ENCODE peak calls at places on chromosomes 6 and 20, in ten cellular contexts. One of them, this sample, is unnamed.

GRCh38 chr20:37342231-37343177 is 3.4 kb upstream of the SRC start:
- DNase-seq in cardiac fibroblast: no peak
- DNase-seq in omental fat pad: no peak
- DNase-seq in WTC11: no peak
- DNase-seq in psoas muscle: no peak
- DNase-seq in fibroblast of mammary gland: no peak
- DNase-seq in uterus: no peak
- DNase-seq in AG04450: no peak
- DNase-seq in CD8-positive, alpha-beta T cell: no peak
- DNase-seq in ovary: peak; percentile 31
- DNase-seq in this sample: no peak

GRCh38 chr6:82951389-82951788 is 114.3 kb downstream of the UBE3D start:
- DNase-seq in omental fat pad: no peak
- DNase-seq in psoas muscle: no peak
- DNase-seq in uterus: no peak
- DNase-seq in CD8-positive, alpha-beta T cell: no peak
- DNase-seq in AG04450: no peak
- DNase-seq in fibroblast of mammary gland: no peak
- DNase-seq in cardiac fibroblast: no peak
- DNase-seq in ovary: no peak
- DNase-seq in WTC11: no peak
- DNase-seq in this sample: no peak

GRCh38 chr6:10465633-10466499 is 51.0 kb upstream of the TFAP2A start:
- DNase-seq in AG04450: no peak
- DNase-seq in psoas muscle: no peak
- DNase-seq in fibroblast of mammary gland: peak; percentile 2
- DNase-seq in WTC11: peak; percentile 83
- DNase-seq in ovary: no peak
- DNase-seq in CD8-positive, alpha-beta T cell: no peak
- DNase-seq in cardiac fibroblast: peak; percentile 55
- DNase-seq in uterus: no peak
- DNase-seq in omental fat pad: no peak
- DNase-seq in this sample: no peak

GRCh38 chr6:146551545-146551944 is 7.9 kb downstream of the RAB32 start:
- DNase-seq in ovary: no peak
- DNase-seq in fibroblast of mammary gland: peak; percentile 11
- DNase-seq in WTC11: no peak
- DNase-seq in cardiac fibroblast: no peak
- DNase-seq in omental fat pad: no peak
- DNase-seq in CD8-positive, alpha-beta T cell: no peak
- DNase-seq in psoas muscle: no peak
- DNase-seq in uterus: no peak
- DNase-seq in AG04450: no peak
- DNase-seq in this sample: peak; percentile 43

GRCh38 chr6:1461207-1461606 is 71.8 kb downstream of the FOXF2 start:
- DNase-seq in AG04450: no peak
- DNase-seq in psoas muscle: no peak
- DNase-seq in uterus: no peak
- DNase-seq in omental fat pad: no peak
- DNase-seq in WTC11: no peak
- DNase-seq in cardiac fibroblast: peak; percentile 45
- DNase-seq in fibroblast of mammary gland: peak; percentile 68
- DNase-seq in ovary: no peak
- DNase-seq in CD8-positive, alpha-beta T cell: no peak
- DNase-seq in this sample: no peak

GRCh38 chr6:141335889-141336288 is 796.8 kb upstream of the GJE1 start:
- DNase-seq in psoas muscle: no peak
- DNase-seq in ovary: no peak
- DNase-seq in fibroblast of mammary gland: no peak
- DNase-seq in omental fat pad: no peak
- DNase-seq in cardiac fibroblast: no peak
- DNase-seq in uterus: no peak
- DNase-seq in WTC11: no peak
- DNase-seq in CD8-positive, alpha-beta T cell: no peak
- DNase-seq in AG04450: no peak
- DNase-seq in this sample: no peak

GRCh38 chr20:60402209-60403058 is 444.2 kb downstream of the CDH26 start:
- DNase-seq in uterus: no peak
- DNase-seq in WTC11: no peak
- DNase-seq in omental fat pad: no peak
- DNase-seq in ovary: no peak
- DNase-seq in cardiac fibroblast: no peak
- DNase-seq in CD8-positive, alpha-beta T cell: no peak
- DNase-seq in AG04450: no peak
- DNase-seq in fibroblast of mammary gland: no peak
- DNase-seq in psoas muscle: no peak
- DNase-seq in this sample: no peak

GRCh38 chr20:45211569-45212474 is 5.0 kb downstream of the SEMG1 start:
- DNase-seq in ovary: no peak
- DNase-seq in AG04450: no peak
- DNase-seq in cardiac fibroblast: no peak
- DNase-seq in uterus: no peak
- DNase-seq in CD8-positive, alpha-beta T cell: no peak
- DNase-seq in WTC11: no peak
- DNase-seq in fibroblast of mammary gland: no peak
- DNase-seq in omental fat pad: no peak
- DNase-seq in psoas muscle: no peak
- DNase-seq in this sample: no peak

GRCh38 chr6:26173836-26174144 is 86.6 kb downstream of the HFE start:
- DNase-seq in uterus: no peak
- DNase-seq in CD8-positive, alpha-beta T cell: no peak
- DNase-seq in omental fat pad: no peak
- DNase-seq in fibroblast of mammary gland: no peak
- DNase-seq in WTC11: no peak
- DNase-seq in cardiac fibroblast: no peak
- DNase-seq in psoas muscle: no peak
- DNase-seq in AG04450: no peak
- DNase-seq in ovary: no peak
- DNase-seq in this sample: no peak

GRCh38 chr6:32790306-32790705 is 26.5 kb downstream of the HLA-DOB start:
- DNase-seq in uterus: no peak
- DNase-seq in AG04450: no peak
- DNase-seq in cardiac fibroblast: no peak
- DNase-seq in omental fat pad: no peak
- DNase-seq in fibroblast of mammary gland: no peak
- DNase-seq in CD8-positive, alpha-beta T cell: no peak
- DNase-seq in ovary: no peak
- DNase-seq in psoas muscle: no peak
- DNase-seq in WTC11: no peak
- DNase-seq in this sample: no peak

GRCh38 chr6:13522639-13523038 is 35.2 kb upstream of the GFOD1 start:
- DNase-seq in uterus: no peak
- DNase-seq in fibroblast of mammary gland: peak; percentile 72
- DNase-seq in omental fat pad: no peak
- DNase-seq in psoas muscle: no peak
- DNase-seq in WTC11: no peak
- DNase-seq in ovary: no peak
- DNase-seq in CD8-positive, alpha-beta T cell: no peak
- DNase-seq in AG04450: no peak
- DNase-seq in cardiac fibroblast: no peak
- DNase-seq in this sample: no peak

GRCh38 chr20:32460683-32461320 is 102.7 kb downstream of the ASXL1 start:
- DNase-seq in omental fat pad: no peak
- DNase-seq in AG04450: no peak
- DNase-seq in uterus: no peak
- DNase-seq in fibroblast of mammary gland: no peak
- DNase-seq in cardiac fibroblast: no peak
- DNase-seq in ovary: no peak
- DNase-seq in CD8-positive, alpha-beta T cell: no peak
- DNase-seq in WTC11: no peak
- DNase-seq in psoas muscle: no peak
- DNase-seq in this sample: no peak

GRCh38 chr20:41304413-41305079 is 13.0 kb downstream of the ZHX3 start:
- DNase-seq in ovary: no peak
- DNase-seq in WTC11: no peak
- DNase-seq in CD8-positive, alpha-beta T cell: no peak
- DNase-seq in uterus: no peak
- DNase-seq in cardiac fibroblast: no peak
- DNase-seq in AG04450: no peak
- DNase-seq in psoas muscle: no peak
- DNase-seq in fibroblast of mammary gland: peak; percentile 41
- DNase-seq in omental fat pad: no peak
- DNase-seq in this sample: no peak

GRCh38 chr6:143675946-143676345 is 1.8 kb upstream of the PHACTR2 start:
- DNase-seq in ovary: no peak
- DNase-seq in WTC11: no peak
- DNase-seq in CD8-positive, alpha-beta T cell: no peak
- DNase-seq in psoas muscle: no peak
- DNase-seq in omental fat pad: no peak
- DNase-seq in AG04450: no peak
- DNase-seq in cardiac fibroblast: peak; percentile 45
- DNase-seq in fibroblast of mammary gland: peak; percentile 53
- DNase-seq in uterus: no peak
- DNase-seq in this sample: peak; percentile 51

GRCh38 chr6:141451508-141452353 is 681.0 kb upstream of the GJE1 start:
- DNase-seq in CD8-positive, alpha-beta T cell: no peak
- DNase-seq in cardiac fibroblast: peak; percentile 44
- DNase-seq in fibroblast of mammary gland: peak; percentile 85
- DNase-seq in AG04450: peak; percentile 32
- DNase-seq in omental fat pad: no peak
- DNase-seq in uterus: no peak
- DNase-seq in ovary: no peak
- DNase-seq in psoas muscle: no peak
- DNase-seq in WTC11: no peak
- DNase-seq in this sample: peak; percentile 20

GRCh38 chr6:111743859-111744692 is 129.2 kb downstream of the FYN start:
- DNase-seq in uterus: peak; percentile 47
- DNase-seq in cardiac fibroblast: peak; percentile 93
- DNase-seq in AG04450: peak; percentile 52
- DNase-seq in omental fat pad: no peak
- DNase-seq in fibroblast of mammary gland: peak; percentile 97
- DNase-seq in psoas muscle: no peak
- DNase-seq in WTC11: no peak
- DNase-seq in ovary: no peak
- DNase-seq in CD8-positive, alpha-beta T cell: no peak
- DNase-seq in this sample: no peak

GRCh38 chr6:148128014-148128730 is 214.5 kb upstream of the SASH1 start:
- DNase-seq in uterus: no peak
- DNase-seq in WTC11: no peak
- DNase-seq in ovary: no peak
- DNase-seq in CD8-positive, alpha-beta T cell: no peak
- DNase-seq in psoas muscle: no peak
- DNase-seq in omental fat pad: no peak
- DNase-seq in cardiac fibroblast: no peak
- DNase-seq in AG04450: no peak
- DNase-seq in fibroblast of mammary gland: no peak
- DNase-seq in this sample: no peak

GRCh38 chr6:123127807-123128206 is 131.8 kb downstream of the CLVS2 start:
- DNase-seq in fibroblast of mammary gland: peak; percentile 25
- DNase-seq in omental fat pad: no peak
- DNase-seq in psoas muscle: no peak
- DNase-seq in cardiac fibroblast: no peak
- DNase-seq in CD8-positive, alpha-beta T cell: no peak
- DNase-seq in AG04450: no peak
- DNase-seq in uterus: no peak
- DNase-seq in WTC11: no peak
- DNase-seq in ovary: no peak
- DNase-seq in this sample: no peak

GRCh38 chr6:85449818-85450577 is at the start of gene NT5E:
- DNase-seq in psoas muscle: peak; percentile 87
- DNase-seq in uterus: peak; percentile 83
- DNase-seq in fibroblast of mammary gland: peak; percentile 75
- DNase-seq in omental fat pad: no peak
- DNase-seq in cardiac fibroblast: peak; percentile 82
- DNase-seq in WTC11: peak; percentile 85
- DNase-seq in CD8-positive, alpha-beta T cell: peak; percentile 46
- DNase-seq in ovary: peak; percentile 86
- DNase-seq in AG04450: no peak
- DNase-seq in this sample: no peak

GRCh38 chr6:24197892-24198291 is 71.9 kb downstream of the NRSN1 start:
- DNase-seq in omental fat pad: no peak
- DNase-seq in ovary: no peak
- DNase-seq in fibroblast of mammary gland: no peak
- DNase-seq in AG04450: no peak
- DNase-seq in uterus: no peak
- DNase-seq in CD8-positive, alpha-beta T cell: no peak
- DNase-seq in psoas muscle: no peak
- DNase-seq in WTC11: no peak
- DNase-seq in cardiac fibroblast: no peak
- DNase-seq in this sample: no peak

GRCh38 chr6:45411959-45412358 is 34.2 kb upstream of the SUPT3H start:
- DNase-seq in psoas muscle: no peak
- DNase-seq in ovary: no peak
- DNase-seq in fibroblast of mammary gland: no peak
- DNase-seq in omental fat pad: no peak
- DNase-seq in cardiac fibroblast: no peak
- DNase-seq in AG04450: no peak
- DNase-seq in uterus: no peak
- DNase-seq in WTC11: no peak
- DNase-seq in CD8-positive, alpha-beta T cell: no peak
- DNase-seq in this sample: no peak

GRCh38 chr20:15902493-15902892 is 670.8 kb downstream of the KIF16B start:
- DNase-seq in cardiac fibroblast: no peak
- DNase-seq in WTC11: peak; percentile 65
- DNase-seq in AG04450: no peak
- DNase-seq in uterus: no peak
- DNase-seq in fibroblast of mammary gland: no peak
- DNase-seq in omental fat pad: no peak
- DNase-seq in ovary: no peak
- DNase-seq in psoas muscle: no peak
- DNase-seq in CD8-positive, alpha-beta T cell: no peak
- DNase-seq in this sample: no peak
- TF ChIP-seq CTCF in cardiac fibroblast: no peak
- TF ChIP-seq CTCF in WTC11: peak; percentile 34
- TF ChIP-seq CTCF in AG04450: peak; percentile 10
- TF ChIP-seq CTCF in uterus: no peak
- TF ChIP-seq CTCF in fibroblast of mammary gland: peak; percentile 6
- TF ChIP-seq CTCF in omental fat pad: no peak
- TF ChIP-seq CTCF in ovary: no peak
- TF ChIP-seq CTCF in psoas muscle: no peak
- TF ChIP-seq CTCF in CD8-positive, alpha-beta T cell: no peak
- TF ChIP-seq CTCF in this sample: no peak

GRCh38 chr6:137921823-137922222 is 54.8 kb downstream of the TNFAIP3 start:
- DNase-seq in WTC11: peak; percentile 17
- DNase-seq in CD8-positive, alpha-beta T cell: no peak
- DNase-seq in psoas muscle: no peak
- DNase-seq in fibroblast of mammary gland: no peak
- DNase-seq in uterus: no peak
- DNase-seq in omental fat pad: no peak
- DNase-seq in cardiac fibroblast: no peak
- DNase-seq in ovary: no peak
- DNase-seq in AG04450: no peak
- DNase-seq in this sample: no peak
- TF ChIP-seq CTCF in WTC11: no peak
- TF ChIP-seq CTCF in CD8-positive, alpha-beta T cell: no peak
- TF ChIP-seq CTCF in psoas muscle: peak; percentile 12
- TF ChIP-seq CTCF in fibroblast of mammary gland: no peak
- TF ChIP-seq CTCF in uterus: no peak
- TF ChIP-seq CTCF in omental fat pad: no peak
- TF ChIP-seq CTCF in cardiac fibroblast: peak; percentile 11
- TF ChIP-seq CTCF in ovary: no peak
- TF ChIP-seq CTCF in AG04450: peak; percentile 24
- TF ChIP-seq CTCF in this sample: peak; percentile 10

GRCh38 chr6:154916857-154917256 is 78.3 kb upstream of the TIAM2 start:
- DNase-seq in cardiac fibroblast: no peak
- DNase-seq in omental fat pad: no peak
- DNase-seq in CD8-positive, alpha-beta T cell: no peak
- DNase-seq in psoas muscle: no peak
- DNase-seq in AG04450: no peak
- DNase-seq in WTC11: no peak
- DNase-seq in ovary: no peak
- DNase-seq in uterus: no peak
- DNase-seq in fibroblast of mammary gland: peak; percentile 37
- DNase-seq in this sample: no peak
- TF ChIP-seq CTCF in cardiac fibroblast: no peak
- TF ChIP-seq CTCF in omental fat pad: no peak
- TF ChIP-seq CTCF in CD8-positive, alpha-beta T cell: no peak
- TF ChIP-seq CTCF in psoas muscle: no peak
- TF ChIP-seq CTCF in AG04450: no peak
- TF ChIP-seq CTCF in WTC11: no peak
- TF ChIP-seq CTCF in ovary: no peak
- TF ChIP-seq CTCF in uterus: no peak
- TF ChIP-seq CTCF in fibroblast of mammary gland: no peak
- TF ChIP-seq CTCF in this sample: no peak

GRCh38 chr6:100593522-100593921 is 128.8 kb upstream of the SIM1 start:
- DNase-seq in WTC11: no peak
- DNase-seq in uterus: no peak
- DNase-seq in ovary: no peak
- DNase-seq in CD8-positive, alpha-beta T cell: no peak
- DNase-seq in cardiac fibroblast: no peak
- DNase-seq in omental fat pad: no peak
- DNase-seq in fibroblast of mammary gland: no peak
- DNase-seq in AG04450: no peak
- DNase-seq in psoas muscle: no peak
- DNase-seq in this sample: no peak
- TF ChIP-seq CTCF in WTC11: no peak
- TF ChIP-seq CTCF in uterus: no peak
- TF ChIP-seq CTCF in ovary: no peak
- TF ChIP-seq CTCF in CD8-positive, alpha-beta T cell: no peak
- TF ChIP-seq CTCF in cardiac fibroblast: no peak
- TF ChIP-seq CTCF in omental fat pad: no peak
- TF ChIP-seq CTCF in fibroblast of mammary gland: no peak
- TF ChIP-seq CTCF in AG04450: no peak
- TF ChIP-seq CTCF in psoas muscle: no peak
- TF ChIP-seq CTCF in this sample: no peak